ENCODE peak calls at places on chromosomes 4 and X, in nine cellular contexts. V is sigmoid colon, J is A549, S is esophagus squamous epithelium, D is tibial nerve, F is NB4, O is Peyer's patch, H is uterus, Y is IMR-90. G is an unnamed sample.

GRCh38 chr4:155566241-155566823 is 100.3 kb upstream of the GUCY1A1 start:
- DNase-seq in V (no peak), Y (peak), D (no peak), H (no peak), O (no peak), F (no peak), J (no peak), S (no peak), G (no peak)

GRCh38 chrX:150683536-150684146 is 9.6 kb upstream of the MTMR1 start:
- DNase-seq in F (peak), Y (peak), V (no peak), O (no peak), D (no peak), S (no peak), J (peak), H (no peak), G (no peak)

GRCh38 chrX:40434947-40435346 is 145.8 kb upstream of the ATP6AP2 start:
- DNase-seq in J (no peak), H (no peak), Y (peak), V (no peak), O (no peak), F (peak), S (no peak), D (peak), G (peak)

GRCh38 chr4:183831026-183831446 is 74.1 kb upstream of the STOX2 start:
- DNase-seq in O (no peak), J (no peak), D (no peak), S (no peak), V (no peak), Y (no peak), H (peak), F (no peak), G (peak)

GRCh38 chr4:52750819-52751348 is 341 bp downstream of the ERVMER34-1 start:
- DNase-seq in O (no peak), H (no peak), J (peak), V (no peak), F (no peak), S (no peak), Y (no peak), D (no peak), G (no peak)

GRCh38 chr4:145071560-145071959 is 26.4 kb downstream of the ANAPC10 start:
- DNase-seq in S (no peak), F (no peak), H (no peak), D (no peak), Y (no peak), J (no peak), O (no peak), V (no peak), G (no peak)

GRCh38 chrX:86192827-86193226 is 44.6 kb downstream of the DACH2 start:
- DNase-seq in D (no peak), F (no peak), H (no peak), J (no peak), O (no peak), Y (no peak), V (no peak), S (no peak), G (no peak)

GRCh38 chrX:123320622-123321021 is 136.5 kb downstream of the GRIA3 start:
- DNase-seq in Y (no peak), S (no peak), J (no peak), V (no peak), F (no peak), D (no peak), O (no peak), H (no peak), G (no peak)

GRCh38 chrX:41265615-41266014 is 68.3 kb upstream of the DDX3X start:
- DNase-seq in D (peak), H (peak), Y (peak), O (peak), S (no peak), J (peak), V (peak), F (peak), G (peak)

GRCh38 chr4:95061220-95061619 is 303.5 kb downstream of the BMPR1B start:
- DNase-seq in D (no peak), F (no peak), H (no peak), O (no peak), S (no peak), J (no peak), V (no peak), Y (peak), G (no peak)

GRCh38 chr4:165327211-165328100 is at the start of gene MSMO1:
- DNase-seq in O (peak), V (peak), H (peak), S (peak), J (peak), Y (peak), D (peak), F (peak), G (peak)
- TF ChIP-seq POLR2A in O (peak), V (peak), H (peak), S (no peak), J (peak), Y (peak), D (peak), F (peak), G (peak)

DNA sequence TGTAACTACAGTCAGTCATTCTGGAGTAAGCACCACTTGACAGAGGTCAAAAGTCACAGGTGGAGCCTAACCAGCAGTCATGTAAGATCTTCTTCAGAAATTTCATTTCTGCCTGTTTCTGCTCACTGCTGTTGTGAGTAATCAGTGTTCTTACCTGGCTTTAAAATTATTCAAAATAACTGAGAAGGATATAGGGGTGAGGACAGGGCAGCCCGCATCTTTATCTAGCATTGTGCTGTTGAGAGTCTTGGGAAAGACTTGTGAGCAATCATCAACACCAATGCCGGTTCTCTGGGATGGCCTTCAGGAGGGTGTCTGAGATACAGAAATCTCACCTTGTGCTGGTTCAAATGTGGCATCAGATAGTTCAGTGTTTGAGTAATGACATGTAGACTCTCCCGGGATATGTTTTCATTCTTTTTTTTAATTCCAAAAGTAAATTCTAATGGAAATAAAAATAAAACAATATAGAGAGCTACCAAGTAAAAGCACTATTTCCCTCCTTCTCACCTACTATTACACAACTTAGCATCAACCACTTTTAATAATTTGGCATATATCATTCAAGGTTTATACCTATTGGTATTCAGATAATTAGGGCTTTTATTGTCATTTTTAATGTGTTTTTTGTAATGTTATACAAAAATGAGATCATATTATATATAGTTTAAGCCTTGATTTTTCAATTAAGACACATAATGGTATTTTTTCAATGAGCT is 37.1 kb downstream of the AREG start:
- DNase-seq in F (no peak), Y (no peak), H (no peak), S (no peak), V (no peak), D (no peak), J (no peak), O (no peak), G (no peak)
- TF ChIP-seq CTCF in F (no peak), Y (no peak), H (no peak), S (no peak), V (no peak), D (no peak), J (no peak), O (no peak), G (no peak)

DNA sequence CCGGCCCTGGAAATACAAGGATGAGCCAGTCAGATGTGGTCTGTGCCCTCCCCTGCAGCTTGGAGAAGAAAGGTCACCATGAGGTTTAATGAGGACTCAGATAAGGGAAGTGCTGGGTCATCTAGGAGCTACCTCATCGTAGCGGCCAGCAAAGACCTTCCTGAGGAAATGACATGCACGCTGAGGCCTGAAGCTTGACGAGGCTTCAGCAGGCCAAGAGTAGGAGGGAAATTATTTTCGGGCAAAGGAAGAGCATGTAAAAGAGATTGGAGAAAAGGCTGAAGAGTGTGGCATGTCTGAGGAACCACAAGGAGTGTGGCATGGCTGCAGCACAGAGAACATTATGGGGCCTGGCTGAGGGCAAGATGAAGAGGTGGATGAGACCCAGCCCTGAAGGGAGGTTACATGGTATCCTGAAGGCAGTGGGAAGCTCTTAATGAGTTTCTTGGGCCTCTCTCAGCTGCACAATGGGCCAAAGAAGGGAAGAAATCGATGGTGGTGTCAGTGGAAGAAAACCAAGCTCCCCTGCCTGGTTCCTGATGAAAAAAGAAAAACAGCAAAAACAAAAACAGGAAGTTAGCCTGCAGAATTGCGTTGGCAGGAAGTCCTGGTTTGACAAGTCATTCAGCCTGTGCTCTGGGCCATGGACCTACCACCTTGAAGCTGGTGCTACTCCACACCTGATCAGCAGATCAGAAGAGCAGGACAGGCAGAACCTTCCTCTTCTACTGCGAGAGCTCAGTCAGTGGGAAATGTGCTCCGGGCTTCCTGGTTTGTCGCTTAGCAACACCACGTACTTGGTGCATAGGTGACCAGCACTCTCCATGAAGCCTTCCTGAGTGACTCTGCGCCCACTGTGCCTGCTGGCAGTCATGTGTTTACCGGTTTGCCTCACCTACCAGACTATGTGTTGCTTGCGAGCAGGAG is 134.5 kb upstream of the KLF3 start:
- DNase-seq in J (no peak), Y (no peak), O (peak), S (peak), D (no peak), F (peak), H (no peak), V (no peak), G (peak)
- TF ChIP-seq POLR2A in J (no peak), Y (no peak), O (no peak), S (no peak), D (no peak), F (no peak), H (no peak), V (no peak), G (no peak)

DNA sequence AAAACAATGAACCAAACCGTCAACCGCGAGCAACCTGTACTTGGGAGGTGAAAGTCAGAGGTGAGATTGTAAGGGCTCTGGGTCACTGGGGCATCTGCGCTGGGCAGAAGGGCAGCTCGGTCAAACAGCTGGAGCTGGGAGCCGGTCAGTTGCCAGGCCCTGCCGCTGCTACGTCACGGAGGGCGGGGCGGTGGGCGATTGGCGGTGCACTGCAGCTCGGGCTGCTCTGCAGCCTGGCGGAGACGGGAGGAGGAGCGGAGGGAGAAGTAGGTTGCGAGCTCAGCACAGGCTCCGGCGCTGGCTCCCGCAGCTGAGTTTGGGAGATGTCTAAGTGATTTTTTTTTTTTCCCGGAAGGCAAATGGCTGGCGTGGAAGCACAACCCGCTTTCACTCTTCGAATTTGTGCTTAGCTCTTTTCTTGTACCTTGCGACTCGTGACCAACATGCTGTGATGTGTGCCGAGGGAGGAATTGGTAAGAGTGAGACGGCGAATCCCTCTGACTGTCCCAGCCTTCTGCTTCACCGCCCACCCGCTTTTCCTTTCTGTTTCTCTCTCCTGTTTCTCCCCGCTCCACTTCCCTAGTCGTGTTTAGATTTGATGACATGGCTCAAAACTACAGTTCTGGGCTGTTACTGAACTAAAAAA is at the start of gene ATP10D:
- DNase-seq in S (peak), Y (peak), V (peak), O (peak), J (peak), H (peak), D (peak), F (peak), G (peak)
- TF ChIP-seq CTCF in S (peak), Y (peak), V (peak), O (no peak), J (no peak), H (peak), D (peak), F (no peak), G (no peak)

DNA sequence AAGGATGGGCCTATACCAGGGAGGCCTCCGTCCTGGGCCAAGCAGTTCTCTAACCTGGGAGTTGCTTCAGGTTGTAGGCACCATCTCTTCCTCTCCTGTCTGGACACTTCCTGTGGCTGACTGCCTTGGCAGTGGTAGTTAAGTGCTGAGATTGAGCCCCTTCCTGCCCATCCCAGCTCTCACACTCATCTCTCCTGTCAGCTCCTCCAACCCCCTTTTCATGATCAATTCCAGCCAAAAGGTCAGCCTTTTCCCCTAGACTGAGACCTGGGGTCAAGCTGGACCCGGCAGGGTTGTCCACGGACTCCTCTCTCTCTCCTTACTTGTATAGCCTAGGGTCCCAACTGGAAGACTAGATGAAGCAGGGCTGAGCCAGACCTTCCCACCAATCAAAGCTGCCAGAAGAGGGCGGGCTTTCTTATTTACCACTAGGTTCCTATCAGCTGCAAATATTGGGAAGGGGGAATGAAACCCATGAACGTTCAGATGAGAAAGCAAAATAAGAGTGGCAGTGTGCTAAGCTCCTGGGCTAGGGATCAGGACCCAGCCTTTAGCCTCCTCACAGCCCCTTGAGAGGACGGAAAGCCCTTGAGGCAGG is 34.5 kb downstream of the KDM5C start:
- DNase-seq in J (no peak), V (no peak), H (no peak), F (peak), D (no peak), O (no peak), S (no peak), Y (no peak), G (no peak)
- TF ChIP-seq POLR2A in J (no peak), V (no peak), H (no peak), F (no peak), D (no peak), O (no peak), S (no peak), Y (no peak), G (no peak)

DNA sequence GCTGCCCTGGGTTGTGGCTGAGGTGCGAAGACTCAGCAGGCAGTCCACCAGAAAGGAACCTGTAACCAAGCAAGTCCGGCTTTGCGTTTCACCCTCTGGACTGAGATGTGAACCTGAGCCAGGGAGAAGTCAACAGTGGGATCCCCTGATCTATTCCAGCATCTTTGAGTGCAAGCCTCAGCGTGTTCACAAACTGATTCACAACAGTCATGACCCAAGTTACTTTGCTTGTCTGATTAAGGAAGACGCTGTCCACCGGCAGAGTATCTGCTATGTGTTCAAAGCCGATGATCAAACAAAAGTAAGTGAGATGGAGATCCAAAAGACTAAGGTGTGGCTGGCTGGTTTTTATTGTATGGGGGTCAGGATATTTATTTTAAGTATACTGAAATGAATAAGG is 11.3 kb downstream of the TBC1D1 start:
- DNase-seq in V (no peak), J (no peak), O (no peak), Y (no peak), D (no peak), S (no peak), H (no peak), F (no peak), G (no peak)
- TF ChIP-seq CTCF in V (no peak), J (no peak), O (no peak), Y (no peak), D (no peak), S (no peak), H (no peak), F (no peak), G (no peak)

GRCh38 chrX:87732133-87732532 is 214.5 kb downstream of the KLHL4 start:
- DNase-seq in H (no peak), D (no peak), O (no peak), Y (no peak), F (no peak), J (no peak), V (no peak), S (no peak), G (no peak)

GRCh38 chrX:87728459-87728858 is 210.9 kb downstream of the KLHL4 start:
- DNase-seq in F (no peak), O (no peak), H (no peak), S (no peak), J (no peak), D (no peak), V (no peak), Y (no peak), G (no peak)

GRCh38 chrX:87727615-87728014 is 210.0 kb downstream of the KLHL4 start:
- DNase-seq in H (no peak), Y (no peak), S (no peak), D (no peak), F (no peak), V (no peak), O (no peak), J (no peak), G (no peak)

DNA sequence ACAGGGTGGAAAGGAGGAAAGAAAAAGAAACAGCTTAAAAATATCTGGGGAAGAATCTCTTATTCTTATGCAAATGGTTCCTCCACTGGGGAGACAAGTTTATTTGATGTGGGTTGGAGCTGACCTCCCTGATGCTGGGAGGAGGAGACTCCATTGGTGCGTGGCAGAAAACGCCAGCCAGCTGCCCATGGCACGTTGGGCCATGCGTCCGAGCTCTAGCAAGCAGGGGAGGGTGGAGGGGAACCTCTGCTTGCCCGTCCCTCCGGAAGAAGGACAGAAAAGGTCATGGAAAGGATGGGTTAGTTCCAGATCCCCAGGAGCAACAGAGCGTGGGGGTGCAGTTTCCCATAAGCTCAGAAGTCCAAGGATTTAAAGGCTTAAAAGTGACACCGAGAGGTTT is 210.4 kb downstream of the KLHL4 start:
- DNase-seq in D (no peak), H (no peak), J (no peak), S (no peak), F (no peak), V (no peak), O (no peak), Y (no peak), G (no peak)
- TF ChIP-seq POLR2A in D (no peak), H (no peak), J (no peak), S (no peak), F (no peak), V (no peak), O (no peak), Y (no peak), G (no peak)

GRCh38 chr4:47110670-47111069 is 79.3 kb downstream of the GABRB1 start:
- DNase-seq in Y (no peak), D (no peak), J (no peak), O (no peak), F (no peak), V (no peak), S (no peak), H (no peak), G (no peak)

GRCh38 chr4:47104986-47105385 is 73.6 kb downstream of the GABRB1 start:
- DNase-seq in O (no peak), V (no peak), Y (peak), J (no peak), D (no peak), F (no peak), H (no peak), S (no peak), G (no peak)

GRCh38 chr4:47106561-47106960 is 75.2 kb downstream of the GABRB1 start:
- DNase-seq in Y (peak), J (no peak), V (no peak), H (no peak), F (no peak), O (no peak), S (no peak), D (no peak), G (no peak)

DNA sequence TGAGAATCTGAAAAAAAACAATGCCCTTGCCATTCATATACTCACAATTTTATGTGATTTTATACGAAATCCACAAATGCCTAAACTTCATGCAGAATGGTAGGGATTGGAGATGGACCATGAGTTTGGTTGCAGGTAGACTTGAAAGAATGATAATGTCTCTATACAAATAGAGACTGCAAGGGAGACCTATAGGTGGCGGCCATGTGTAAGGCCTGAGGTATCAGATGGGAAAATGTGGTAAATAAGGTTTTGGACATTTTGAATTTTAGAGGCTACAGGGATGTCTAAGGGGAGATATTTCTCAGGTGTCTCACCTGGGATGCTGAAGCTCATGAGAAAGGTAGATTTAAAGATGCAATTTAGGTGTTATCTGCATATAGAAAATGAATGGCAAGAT is 78.0 kb downstream of the GABRB1 start:
- DNase-seq in H (no peak), S (no peak), D (no peak), J (no peak), O (no peak), V (no peak), Y (no peak), F (no peak), G (no peak)
- TF ChIP-seq CTCF in H (no peak), S (no peak), D (no peak), J (no peak), O (peak), V (no peak), Y (no peak), F (no peak), G (no peak)

GRCh38 chr4:176500894-176501293 is 181.1 kb downstream of the SPCS3 start:
- DNase-seq in D (no peak), V (no peak), H (no peak), Y (no peak), S (no peak), J (no peak), F (no peak), O (no peak), G (no peak)
- TF ChIP-seq POLR2A in D (no peak), V (no peak), H (no peak), Y (no peak), S (no peak), J (no peak), F (no peak), O (no peak), G (no peak)

G was measured in adrenal gland.